ENCODE peak calls at places on chromosomes 13 and 19, in eight cellular contexts. One of them, this sample, is unnamed. For H3K4me1, the result is how much of the 10 kb centered on the place peaks cover.

GRCh38 chr19:45973564-45974338 is at the start of gene NOVA2:
- DNase-seq in ascending aorta: peak
- DNase-seq in stomach: peak
- DNase-seq in tibial artery: peak
- DNase-seq in left ventricle myocardium inferior: peak
- DNase-seq in mammary epithelial cell: peak
- DNase-seq in heart left ventricle: peak
- DNase-seq in K562: peak
- DNase-seq in this sample: peak

GRCh38 chr19:35693835-35694599 is 10.3 kb upstream of the ZBTB32 start:
- DNase-seq in ascending aorta: peak
- DNase-seq in K562: peak
- DNase-seq in tibial artery: peak
- DNase-seq in left ventricle myocardium inferior: peak
- DNase-seq in mammary epithelial cell: peak
- DNase-seq in heart left ventricle: peak
- DNase-seq in stomach: peak
- DNase-seq in this sample: peak

GRCh38 chr13:23433171-23434153 is at the start of gene SACS:
- DNase-seq in tibial artery: no peak
- DNase-seq in heart left ventricle: no peak
- DNase-seq in left ventricle myocardium inferior: no peak
- DNase-seq in stomach: no peak
- DNase-seq in K562: no peak
- DNase-seq in mammary epithelial cell: peak
- DNase-seq in ascending aorta: no peak
- DNase-seq in this sample: peak

GRCh38 chr13:20815469-20815868 is 41.7 kb upstream of the EEF1AKMT1 start:
- DNase-seq in ascending aorta: no peak
- DNase-seq in stomach: no peak
- DNase-seq in K562: no peak
- DNase-seq in left ventricle myocardium inferior: no peak
- DNase-seq in heart left ventricle: no peak
- DNase-seq in tibial artery: no peak
- DNase-seq in mammary epithelial cell: no peak
- DNase-seq in this sample: no peak

GRCh38 chr13:46715363-46715762 is 81.6 kb downstream of the ESD start:
- DNase-seq in ascending aorta: no peak
- DNase-seq in heart left ventricle: no peak
- DNase-seq in tibial artery: no peak
- DNase-seq in stomach: no peak
- DNase-seq in left ventricle myocardium inferior: no peak
- DNase-seq in mammary epithelial cell: no peak
- DNase-seq in K562: no peak
- DNase-seq in this sample: no peak

GRCh38 chr13:32587774-32588165 is 1.5 kb downstream of the PDS5B start:
- DNase-seq in tibial artery: no peak
- DNase-seq in mammary epithelial cell: peak
- DNase-seq in stomach: no peak
- DNase-seq in heart left ventricle: no peak
- DNase-seq in left ventricle myocardium inferior: no peak
- DNase-seq in ascending aorta: no peak
- DNase-seq in K562: no peak
- DNase-seq in this sample: no peak

GRCh38 chr13:45219938-45220375 is 19.1 kb upstream of the KCTD4 start:
- DNase-seq in stomach: no peak
- DNase-seq in mammary epithelial cell: peak
- DNase-seq in ascending aorta: no peak
- DNase-seq in K562: no peak
- DNase-seq in heart left ventricle: no peak
- DNase-seq in tibial artery: no peak
- DNase-seq in left ventricle myocardium inferior: no peak
- DNase-seq in this sample: no peak

GRCh38 chr13:94967183-94968039 is 255.1 kb upstream of the SOX21 start:
- DNase-seq in stomach: peak
- DNase-seq in heart left ventricle: no peak
- DNase-seq in mammary epithelial cell: no peak
- DNase-seq in tibial artery: no peak
- DNase-seq in ascending aorta: no peak
- DNase-seq in K562: no peak
- DNase-seq in left ventricle myocardium inferior: no peak
- DNase-seq in this sample: peak

GRCh38 chr19:40754611-40755247 is 3.7 kb downstream of the SNRPA start:
- DNase-seq in ascending aorta: no peak
- DNase-seq in left ventricle myocardium inferior: no peak
- DNase-seq in mammary epithelial cell: no peak
- DNase-seq in tibial artery: no peak
- DNase-seq in stomach: peak
- DNase-seq in K562: no peak
- DNase-seq in heart left ventricle: no peak
- DNase-seq in this sample: no peak

GRCh38 chr13:50894504-50894903 is 15.1 kb upstream of the RNASEH2B start:
- DNase-seq in mammary epithelial cell: no peak
- DNase-seq in ascending aorta: no peak
- DNase-seq in K562: no peak
- DNase-seq in stomach: no peak
- DNase-seq in tibial artery: no peak
- DNase-seq in heart left ventricle: no peak
- DNase-seq in left ventricle myocardium inferior: no peak
- DNase-seq in this sample: no peak

GRCh38 chr19:46022431-46023310 is at the start of gene PGLYRP1:
- DNase-seq in left ventricle myocardium inferior: no peak
- DNase-seq in tibial artery: no peak
- DNase-seq in ascending aorta: peak
- DNase-seq in K562: no peak
- DNase-seq in mammary epithelial cell: no peak
- DNase-seq in heart left ventricle: no peak
- DNase-seq in stomach: no peak
- DNase-seq in this sample: no peak

GRCh38 chr19:44002212-44002565 is 568 bp upstream of the ZNF230 start:
- DNase-seq in K562: peak
- DNase-seq in left ventricle myocardium inferior: no peak
- DNase-seq in mammary epithelial cell: no peak
- DNase-seq in tibial artery: no peak
- DNase-seq in stomach: no peak
- DNase-seq in ascending aorta: no peak
- DNase-seq in heart left ventricle: no peak
- DNase-seq in this sample: no peak

GRCh38 chr13:109288151-109288709 is 498.2 kb downstream of the IRS2 start:
- DNase-seq in tibial artery: no peak
- DNase-seq in heart left ventricle: no peak
- DNase-seq in stomach: no peak
- DNase-seq in mammary epithelial cell: no peak
- DNase-seq in left ventricle myocardium inferior: no peak
- DNase-seq in ascending aorta: no peak
- DNase-seq in K562: no peak
- DNase-seq in this sample: no peak

GRCh38 chr19:508204-509150 is 1.2 kb downstream of the TPGS1 start:
- DNase-seq in ascending aorta: no peak
- DNase-seq in tibial artery: no peak
- DNase-seq in K562: no peak
- DNase-seq in mammary epithelial cell: no peak
- DNase-seq in stomach: no peak
- DNase-seq in heart left ventricle: no peak
- DNase-seq in left ventricle myocardium inferior: no peak
- DNase-seq in this sample: no peak

GRCh38 chr13:95480131-95480545 is 72.4 kb upstream of the CLDN10 start:
- DNase-seq in left ventricle myocardium inferior: peak
- DNase-seq in ascending aorta: peak
- DNase-seq in K562: no peak
- DNase-seq in tibial artery: peak
- DNase-seq in stomach: no peak
- DNase-seq in heart left ventricle: peak
- DNase-seq in mammary epithelial cell: no peak
- DNase-seq in this sample: peak

GRCh38 chr19:14559916-14560775 is 11.7 kb downstream of the NDUFB7 start:
- DNase-seq in mammary epithelial cell: no peak
- DNase-seq in left ventricle myocardium inferior: peak
- DNase-seq in ascending aorta: no peak
- DNase-seq in K562: no peak
- DNase-seq in stomach: no peak
- DNase-seq in heart left ventricle: peak
- DNase-seq in tibial artery: no peak
- DNase-seq in this sample: peak

GRCh38 chr13:39788097-39788496 is 132.6 kb downstream of the COG6 start:
- DNase-seq in left ventricle myocardium inferior: peak
- DNase-seq in ascending aorta: no peak
- DNase-seq in heart left ventricle: peak
- DNase-seq in mammary epithelial cell: no peak
- DNase-seq in tibial artery: no peak
- DNase-seq in K562: no peak
- DNase-seq in stomach: no peak
- DNase-seq in this sample: no peak

GRCh38 chr19:7550987-7551761 is 15.7 kb downstream of the PNPLA6 start:
- DNase-seq in stomach: peak
- DNase-seq in left ventricle myocardium inferior: peak
- DNase-seq in tibial artery: peak
- DNase-seq in mammary epithelial cell: peak
- DNase-seq in K562: peak
- DNase-seq in heart left ventricle: peak
- DNase-seq in ascending aorta: peak
- DNase-seq in this sample: peak

GRCh38 chr13:54433511-54434206 is 1405.0 kb downstream of the OLFM4 start:
- DNase-seq in ascending aorta: no peak
- DNase-seq in heart left ventricle: no peak
- DNase-seq in mammary epithelial cell: no peak
- DNase-seq in tibial artery: no peak
- DNase-seq in stomach: peak
- DNase-seq in left ventricle myocardium inferior: no peak
- DNase-seq in K562: no peak
- DNase-seq in this sample: no peak

DNA sequence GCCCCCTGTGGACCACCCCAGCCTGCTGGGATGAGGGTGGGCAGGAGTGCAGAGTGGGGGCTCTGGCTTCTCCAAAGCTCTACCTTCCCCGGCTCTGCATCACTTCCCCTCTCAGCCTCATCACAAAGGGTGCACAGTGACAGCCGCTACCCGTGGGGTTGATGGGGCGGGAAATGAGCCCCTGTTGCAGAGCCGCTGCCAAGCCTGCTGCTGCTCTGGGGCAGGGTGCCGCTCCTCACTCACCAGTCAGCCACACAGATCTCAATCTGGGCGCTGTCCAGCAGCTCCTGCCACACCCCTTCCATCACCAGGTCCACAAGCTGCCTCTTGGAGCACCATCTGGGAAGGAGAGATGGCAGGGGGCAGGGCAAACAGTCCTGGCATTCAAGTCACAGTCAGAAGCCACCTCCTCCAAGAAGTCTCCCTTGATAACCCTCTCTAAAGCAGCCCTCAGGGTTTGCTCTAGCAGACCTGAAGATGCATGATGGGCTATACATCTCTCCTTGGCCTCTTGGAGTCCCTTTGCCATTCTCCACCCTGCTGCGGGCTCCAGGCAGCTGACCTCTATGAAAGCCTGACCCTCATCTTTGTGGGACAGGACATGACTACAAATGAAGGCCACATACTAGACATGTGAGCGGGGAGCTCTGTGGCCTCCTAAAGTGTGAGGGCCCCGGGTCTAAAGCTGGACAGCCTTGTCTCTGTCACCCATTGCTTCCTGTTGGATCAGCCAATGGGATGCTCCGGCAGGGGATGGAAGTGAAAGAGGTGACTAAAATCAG is 15.7 kb downstream of the MRPS12 start:
- DNase-seq in mammary epithelial cell: no peak
- DNase-seq in stomach: no peak
- DNase-seq in K562: no peak
- DNase-seq in heart left ventricle: no peak
- DNase-seq in left ventricle myocardium inferior: no peak
- DNase-seq in tibial artery: no peak
- DNase-seq in ascending aorta: no peak
- DNase-seq in this sample: no peak
- H3K27ac ChIP-seq in mammary epithelial cell: no peak
- H3K27ac ChIP-seq in stomach: no peak
- H3K27ac ChIP-seq in K562: no peak
- H3K27ac ChIP-seq in heart left ventricle: no peak
- H3K27ac ChIP-seq in left ventricle myocardium inferior: no peak
- H3K27ac ChIP-seq in tibial artery: no peak
- H3K27ac ChIP-seq in ascending aorta: no peak
- H3K27ac ChIP-seq in this sample: no peak

GRCh38 chr13:31161583-31162150 is at the start of gene HSPH1:
- DNase-seq in heart left ventricle: peak
- DNase-seq in mammary epithelial cell: peak
- DNase-seq in tibial artery: peak
- DNase-seq in left ventricle myocardium inferior: peak
- DNase-seq in K562: peak
- DNase-seq in ascending aorta: peak
- DNase-seq in stomach: peak
- DNase-seq in this sample: peak
- TF ChIP-seq CTCF in heart left ventricle: no peak
- TF ChIP-seq CTCF in mammary epithelial cell: peak
- TF ChIP-seq CTCF in tibial artery: peak
- TF ChIP-seq CTCF in left ventricle myocardium inferior: peak
- TF ChIP-seq CTCF in K562: peak
- TF ChIP-seq CTCF in ascending aorta: peak
- TF ChIP-seq CTCF in stomach: no peak
- TF ChIP-seq CTCF in this sample: peak

DNA sequence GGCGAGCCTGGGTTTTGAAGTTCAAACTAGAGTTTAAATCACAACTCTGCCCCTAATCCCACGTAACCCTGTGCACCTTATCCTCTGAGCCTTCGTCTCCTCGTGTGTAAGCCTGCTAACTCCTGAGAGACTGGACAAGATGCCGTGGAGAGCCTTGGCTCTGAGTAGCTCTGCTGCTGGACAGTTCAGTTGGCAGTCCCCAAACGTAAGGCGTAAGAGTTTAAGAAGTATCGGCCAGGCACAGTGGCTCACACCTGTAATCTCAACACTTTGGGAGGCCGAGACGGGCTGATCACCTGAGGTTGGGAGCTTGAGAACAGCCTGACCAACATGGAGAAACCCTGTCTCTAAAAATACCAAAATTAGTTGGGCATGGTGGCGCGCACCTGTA is 4.7 kb upstream of the CD79A start:
- DNase-seq in left ventricle myocardium inferior: no peak
- DNase-seq in ascending aorta: no peak
- DNase-seq in mammary epithelial cell: no peak
- DNase-seq in K562: no peak
- DNase-seq in heart left ventricle: no peak
- DNase-seq in tibial artery: no peak
- DNase-seq in stomach: no peak
- DNase-seq in this sample: no peak
- H3K4me1 ChIP-seq in left ventricle myocardium inferior: half or more
- H3K4me1 ChIP-seq in ascending aorta: under half
- H3K4me1 ChIP-seq in mammary epithelial cell: under half
- H3K4me1 ChIP-seq in K562: under half
- H3K4me1 ChIP-seq in heart left ventricle: half or more
- H3K4me1 ChIP-seq in tibial artery: under half
- H3K4me1 ChIP-seq in stomach: under half
- H3K4me1 ChIP-seq in this sample: under half

DNA sequence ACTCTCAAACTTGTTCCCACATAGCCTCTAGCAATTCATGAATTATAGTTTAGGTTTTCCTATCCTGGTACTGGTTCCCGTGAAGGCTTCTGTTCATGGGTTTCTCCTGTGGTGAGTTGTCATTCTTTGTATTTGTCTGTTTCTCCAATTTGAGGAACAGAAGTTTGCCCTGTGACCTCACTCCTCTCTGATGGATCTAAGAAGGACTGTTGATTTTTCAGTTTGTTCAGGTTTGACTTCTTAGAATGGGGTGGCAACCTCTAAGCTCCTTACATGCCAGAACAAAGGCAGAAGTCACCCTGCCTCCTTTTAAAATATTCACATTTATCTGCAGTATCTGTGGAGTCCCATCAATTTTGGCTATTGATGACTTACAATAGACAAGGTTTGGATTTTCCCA is 354.0 kb downstream of the SPRY2 start:
- DNase-seq in heart left ventricle: no peak
- DNase-seq in left ventricle myocardium inferior: no peak
- DNase-seq in tibial artery: no peak
- DNase-seq in stomach: no peak
- DNase-seq in ascending aorta: no peak
- DNase-seq in mammary epithelial cell: no peak
- DNase-seq in K562: no peak
- DNase-seq in this sample: no peak
- H3K27ac ChIP-seq in heart left ventricle: no peak
- H3K27ac ChIP-seq in left ventricle myocardium inferior: no peak
- H3K27ac ChIP-seq in tibial artery: no peak
- H3K27ac ChIP-seq in stomach: no peak
- H3K27ac ChIP-seq in ascending aorta: no peak
- H3K27ac ChIP-seq in mammary epithelial cell: peak
- H3K27ac ChIP-seq in K562: no peak
- H3K27ac ChIP-seq in this sample: no peak

This sample was measured in psoas muscle.